ENCODE peak calls at places on chromosomes 16 and 17, in four cellular contexts. X is activated T-helper 2 cell treated with anti-CD3 and anti-CD28 coated beads, Interferon-gamma antibody, Interleukin-2, Interleukin-4, amounts not matched to agents 10 μg/mL and 5 μg/mL and 100 μg/mL, durations not matched to agents 14 hours and 24 hours and 36 hours; U is right cardiac atrium; K is cardiac septum. F is an unnamed sample.

GRCh38 chr16:54591816-54592246 is 305.2 kb upstream of the IRX3 start:
- DNase-seq in K (no peak), U (no peak), X (no peak), F (no peak)

GRCh38 chr16:79825002-79825401 is 224.5 kb upstream of the MAF start:
- DNase-seq in K (no peak), X (no peak), U (no peak), F (no peak)

GRCh38 chr17:40111221-40112128 is 10.3 kb upstream of the MSL1 start:
- DNase-seq in K (peak; percentile 93), X (peak; percentile 64), U (peak; percentile 96), F (peak; percentile 55)

GRCh38 chr17:28675980-28676379 is 14.0 kb downstream of the SUPT6H start:
- DNase-seq in X (no peak), K (no peak), U (no peak), F (no peak)

GRCh38 chr17:78972507-78973105 is 7.1 kb downstream of the LGALS3BP start:
- DNase-seq in U (no peak), K (no peak), X (no peak), F (no peak)

GRCh38 chr16:49261930-49262329 is 19.7 kb downstream of the CBLN1 start:
- DNase-seq in X (no peak), U (no peak), K (no peak), F (no peak)

GRCh38 chr17:82217530-82218204 is 5.0 kb upstream of the CCDC57 start:
- DNase-seq in X (no peak), K (peak; percentile 96), U (peak; percentile 85), F (no peak)

GRCh38 chr17:3029213-3029913 is 34.0 kb downstream of the OR1D5 start:
- DNase-seq in K (peak; percentile 86), X (no peak), U (peak; percentile 78), F (no peak)

GRCh38 chr16:52572656-52573055 is 25.7 kb upstream of the TOX3 start:
- DNase-seq in X (no peak), K (no peak), U (no peak), F (no peak)

GRCh38 chr17:80694992-80695912 is 150.6 kb downstream of the RPTOR start:
- DNase-seq in X (no peak), U (no peak), K (no peak), F (no peak)

GRCh38 chr17:41781404-41782110 is 5.0 kb downstream of the JUP start:
- DNase-seq in X (no peak), U (no peak), K (no peak), F (no peak)

GRCh38 chr16:27689711-27690110 is 139.8 kb downstream of the KATNIP start:
- DNase-seq in X (no peak), U (no peak), K (peak; percentile 57), F (no peak)

GRCh38 chr16:28863929-28864886 is 565 bp downstream of the SH2B1 start:
- DNase-seq in U (peak; percentile 68), K (no peak), X (peak; percentile 19), F (no peak)

GRCh38 chr16:85174871-85175723 is 62.8 kb upstream of the CIBAR2 start:
- DNase-seq in U (no peak), K (no peak), X (no peak), F (no peak)

GRCh38 chr17:48259710-48260291 is 152.2 kb downstream of the SNX11 start:
- DNase-seq in K (no peak), X (no peak), U (no peak), F (no peak)

GRCh38 chr16:31860508-31860907 is 13.1 kb upstream of the ZNF267 start:
- DNase-seq in X (no peak), K (no peak), U (no peak), F (no peak)

GRCh38 chr16:27547134-27547533 is 2.6 kb downstream of the GTF3C1 start:
- DNase-seq in U (no peak), X (no peak), K (no peak), F (no peak)

GRCh38 chr17:17063546-17064122 is 21.4 kb downstream of the MPRIP start:
- DNase-seq in X (no peak), K (peak; percentile 78), U (peak; percentile 86), F (no peak)

GRCh38 chr16:57486858-57487834 is 853 bp upstream of the DOK4 start:
- DNase-seq in K (no peak), X (no peak), U (peak; percentile 44), F (no peak)

GRCh38 chr17:5706835-5707234 is 122.5 kb upstream of the NLRP1 start:
- DNase-seq in K (no peak), U (peak; percentile 72), X (peak; percentile 16), F (peak; percentile 28)

GRCh38 chr16:78677332-78677731 is 577.9 kb downstream of the WWOX start:
- DNase-seq in X (no peak), U (no peak), K (no peak), F (no peak)

GRCh38 chr16:25006504-25007055 is 8.6 kb downstream of the ARHGAP17 start:
- DNase-seq in U (no peak), X (no peak), K (no peak), F (no peak)

GRCh38 chr16:2229602-2230250 is 6.3 kb downstream of the E4F1 start:
- DNase-seq in X (no peak), U (no peak), K (no peak), F (no peak)

GRCh38 chr16:68779891-68780290 is 42.8 kb downstream of the CDH1 start:
- DNase-seq in U (no peak), K (no peak), X (no peak), F (no peak)

GRCh38 chr16:9929313-9929712 is 252.9 kb downstream of the GRIN2A start:
- DNase-seq in X (no peak), U (no peak), K (no peak), F (no peak)

GRCh38 chr17:36004604-36005003 is 3.3 kb upstream of the CCL15 start:
- DNase-seq in U (no peak), X (no peak), K (no peak), F (no peak)

GRCh38 chr16:30031477-30031918 is 427 bp upstream of the TLCD3B start:
- DNase-seq in U (no peak), X (no peak), K (no peak), F (no peak)

GRCh38 chr16:53773150-53773846 is 69.3 kb downstream of the FTO start:
- DNase-seq in U (no peak), K (no peak), X (no peak), F (no peak)

GRCh38 chr17:7697828-7698588 is 7.0 kb upstream of the EFNB3 start:
- DNase-seq in U (no peak), K (no peak), X (no peak), F (no peak)

GRCh38 chr17:35947156-35947585 is 3.7 kb upstream of the LYZL6 start:
- DNase-seq in X (peak; percentile 27), U (peak; percentile 64), K (no peak), F (peak; percentile 43)

GRCh38 chr16:28984091-28984490 is 761 bp upstream of the LAT start:
- DNase-seq in X (no peak), K (no peak), U (no peak), F (no peak)

GRCh38 chr17:47830396-47830907 is 889 bp downstream of the MRPL10 start:
- DNase-seq in K (no peak), U (no peak), X (no peak), F (no peak)

GRCh38 chr16:19979638-19980037 is 94.1 kb downstream of the GPR139 start:
- DNase-seq in X (no peak), U (no peak), K (no peak), F (no peak)

GRCh38 chr16:88702364-88703210 is 3.6 kb downstream of the RNF166 start:
- DNase-seq in K (no peak), X (no peak), U (no peak), F (no peak)

GRCh38 chr16:84885024-84885910 is 65.5 kb downstream of the CRISPLD2 start:
- DNase-seq in K (no peak), U (peak; percentile 72), X (no peak), F (no peak)

GRCh38 chr17:82372591-82373452 is 1.3 kb downstream of the UTS2R start:
- DNase-seq in U (peak; percentile 75), K (no peak), X (no peak), F (no peak)

GRCh38 chr17:28773736-28774135 is 29.9 kb downstream of the TRAF4 start:
- DNase-seq in X (no peak), U (no peak), K (no peak), F (no peak)

GRCh38 chr16:57365826-57366536 is 6.3 kb upstream of the CX3CL1 start:
- DNase-seq in U (no peak), K (no peak), X (no peak), F (peak; percentile 54)

GRCh38 chr16:71834291-71834690 is 11.5 kb upstream of the ATXN1L start:
- DNase-seq in X (no peak), U (no peak), K (no peak), F (no peak)